ENCODE peak calls at places on chromosomes 7 and 10, in four cellular contexts. One of them, this sample, is unnamed.

GRCh38 chr7:134988161-134988560 is 1.9 kb downstream of the AGBL3 start:
- DNase-seq in HFF-Myc: no peak
- DNase-seq in stimulated activated naive CD4-positive, alpha-beta T cell: no peak
- DNase-seq in hypothalamus: no peak
- DNase-seq in this sample: no peak

GRCh38 chr7:2299131-2299829 is 15.0 kb downstream of the SNX8 start:
- DNase-seq in HFF-Myc: no peak
- DNase-seq in stimulated activated naive CD4-positive, alpha-beta T cell: no peak
- DNase-seq in hypothalamus: no peak
- DNase-seq in this sample: peak

GRCh38 chr7:95596183-95597135 is at the start of gene PDK4:
- DNase-seq in HFF-Myc: no peak
- DNase-seq in stimulated activated naive CD4-positive, alpha-beta T cell: no peak
- DNase-seq in hypothalamus: peak
- DNase-seq in this sample: peak

GRCh38 chr10:44788820-44789167 is 122.3 kb upstream of the TMEM72 start:
- DNase-seq in HFF-Myc: no peak
- DNase-seq in stimulated activated naive CD4-positive, alpha-beta T cell: no peak
- DNase-seq in hypothalamus: no peak
- DNase-seq in this sample: no peak

GRCh38 chr10:33122014-33122788 is 164.2 kb upstream of the ITGB1 start:
- DNase-seq in HFF-Myc: peak
- DNase-seq in stimulated activated naive CD4-positive, alpha-beta T cell: no peak
- DNase-seq in hypothalamus: no peak
- DNase-seq in this sample: no peak

GRCh38 chr7:105673367-105674188 is 92.3 kb upstream of the EFCAB10 start:
- DNase-seq in HFF-Myc: no peak
- DNase-seq in stimulated activated naive CD4-positive, alpha-beta T cell: no peak
- DNase-seq in hypothalamus: no peak
- DNase-seq in this sample: no peak

GRCh38 chr7:102093599-102094001 is 193.1 kb upstream of the SH2B2 start:
- DNase-seq in HFF-Myc: no peak
- DNase-seq in stimulated activated naive CD4-positive, alpha-beta T cell: no peak
- DNase-seq in hypothalamus: no peak
- DNase-seq in this sample: no peak

GRCh38 chr10:130915065-130915464 is 396.5 kb downstream of the TCERG1L start:
- DNase-seq in HFF-Myc: no peak
- DNase-seq in stimulated activated naive CD4-positive, alpha-beta T cell: no peak
- DNase-seq in hypothalamus: no peak
- DNase-seq in this sample: no peak

GRCh38 chr7:158548726-158549125 is 38.9 kb downstream of the PTPRN2 start:
- DNase-seq in HFF-Myc: no peak
- DNase-seq in stimulated activated naive CD4-positive, alpha-beta T cell: no peak
- DNase-seq in hypothalamus: no peak
- DNase-seq in this sample: no peak

GRCh38 chr10:104824378-104825006 is 183.4 kb downstream of the SORCS3 start:
- DNase-seq in HFF-Myc: peak
- DNase-seq in stimulated activated naive CD4-positive, alpha-beta T cell: no peak
- DNase-seq in hypothalamus: no peak
- DNase-seq in this sample: no peak

GRCh38 chr10:105843786-105844560 is 1202.9 kb downstream of the SORCS3 start:
- DNase-seq in HFF-Myc: no peak
- DNase-seq in stimulated activated naive CD4-positive, alpha-beta T cell: no peak
- DNase-seq in hypothalamus: no peak
- DNase-seq in this sample: no peak

GRCh38 chr10:77801474-77802238 is 124.9 kb downstream of the DLG5 start:
- DNase-seq in HFF-Myc: no peak
- DNase-seq in stimulated activated naive CD4-positive, alpha-beta T cell: no peak
- DNase-seq in hypothalamus: no peak
- DNase-seq in this sample: no peak

GRCh38 chr7:74312418-74313021 is 23.3 kb downstream of the CLIP2 start:
- DNase-seq in HFF-Myc: no peak
- DNase-seq in stimulated activated naive CD4-positive, alpha-beta T cell: no peak
- DNase-seq in hypothalamus: no peak
- DNase-seq in this sample: no peak

GRCh38 chr7:98880485-98880884 is 2.2 kb downstream of the TRRAP start:
- DNase-seq in HFF-Myc: no peak
- DNase-seq in stimulated activated naive CD4-positive, alpha-beta T cell: no peak
- DNase-seq in hypothalamus: no peak
- DNase-seq in this sample: no peak

GRCh38 chr7:80018941-80019808 is 115.5 kb upstream of the GNAI1 start:
- DNase-seq in HFF-Myc: peak
- DNase-seq in stimulated activated naive CD4-positive, alpha-beta T cell: peak
- DNase-seq in hypothalamus: peak
- DNase-seq in this sample: peak

GRCh38 chr10:75664968-75665367 is 233.5 kb downstream of the LRMDA start:
- DNase-seq in HFF-Myc: no peak
- DNase-seq in stimulated activated naive CD4-positive, alpha-beta T cell: no peak
- DNase-seq in hypothalamus: no peak
- DNase-seq in this sample: no peak

This sample was measured in uterus.